ENCODE peak calls at places on chromosomes 11 and 22, in nine cellular contexts. S is transverse colon, H is upper lobe of left lung, N is ovary, F is A549, W is K562, R is stomach, L is sigmoid colon, Y is GM12878. U is an unnamed sample.

GRCh38 chr22:48489551-48490512 is 1337.8 kb downstream of the BRD1 start:
- DNase-seq in S (no peak), H (no peak), N (peak; percentile 62), F (peak; percentile 23), W (no peak), R (peak; percentile 23), L (peak; percentile 61), Y (no peak), U (no peak)

GRCh38 chr11:117057317-117057716 is 40.9 kb downstream of the SIK3 start:
- DNase-seq in S (no peak), H (no peak), N (no peak), F (no peak), W (no peak), R (no peak), L (no peak), Y (no peak), U (no peak)

GRCh38 chr22:17501679-17502285 is 61.5 kb upstream of the SLC25A18 start:
- DNase-seq in S (peak; percentile 9), H (no peak), N (no peak), F (peak; percentile 33), W (peak; percentile 51), R (no peak), L (no peak), Y (peak; percentile 57), U (peak; percentile 63)

GRCh38 chr11:91489989-91490388 is 734.6 kb upstream of the FAT3 start:
- DNase-seq in S (no peak), H (no peak), N (no peak), F (no peak), W (no peak), R (no peak), L (no peak), Y (no peak), U (no peak)

GRCh38 chr11:120778692-120779490 is 245.0 kb upstream of the TBCEL start:
- DNase-seq in S (no peak), H (no peak), N (no peak), F (no peak), W (no peak), R (no peak), L (no peak), Y (no peak), U (no peak)

GRCh38 chr22:17107547-17107810 is 13.7 kb downstream of the TMEM121B start:
- DNase-seq in S (no peak), H (no peak), N (no peak), F (no peak), W (no peak), R (no peak), L (no peak), Y (no peak), U (no peak)

GRCh38 chr11:40187092-40187403 is 1272.4 kb downstream of the LRRC4C start:
- DNase-seq in S (no peak), H (no peak), N (no peak), F (no peak), W (no peak), R (no peak), L (no peak), Y (no peak), U (no peak)

GRCh38 chr11:46290021-46290420 is 12.6 kb downstream of the CREB3L1 start:
- DNase-seq in S (no peak), H (no peak), N (peak; percentile 72), F (no peak), W (no peak), R (no peak), L (no peak), Y (no peak), U (no peak)

GRCh38 chr11:19954899-19955298 is 205.4 kb downstream of the DBX1 start:
- DNase-seq in S (no peak), H (no peak), N (no peak), F (no peak), W (no peak), R (no peak), L (no peak), Y (no peak), U (no peak)

GRCh38 chr11:120132645-120133185 is 5.2 kb downstream of the TRIM29 start:
- DNase-seq in S (peak; percentile 2), H (peak; percentile 2), N (no peak), F (no peak), W (no peak), R (no peak), L (no peak), Y (no peak), U (no peak)

GRCh38 chr11:65425105-65425970 is 2.7 kb downstream of the NEAT1 start:
- DNase-seq in S (peak; percentile 69), H (peak; percentile 61), N (peak; percentile 40), F (no peak), W (no peak), R (peak; percentile 60), L (peak; percentile 76), Y (no peak), U (no peak)

GRCh38 chr11:65425971-65426838 is 3.6 kb downstream of the NEAT1 start:
- DNase-seq in S (peak; percentile 60), H (peak; percentile 21), N (no peak), F (no peak), W (no peak), R (peak; percentile 40), L (peak; percentile 52), Y (no peak), U (no peak)

GRCh38 chr11:65428578-65429068 is 6.0 kb downstream of the NEAT1 start:
- DNase-seq in S (peak; percentile 73), H (peak; percentile 47), N (peak; percentile 58), F (no peak), W (no peak), R (peak; percentile 65), L (peak; percentile 75), Y (no peak), U (peak; percentile 29)

GRCh38 chr11:65427691-65428577 is 5.3 kb downstream of the NEAT1 start:
- DNase-seq in S (peak; percentile 69), H (peak; percentile 62), N (peak; percentile 53), F (no peak), W (no peak), R (peak; percentile 64), L (peak; percentile 70), Y (no peak), U (peak; percentile 48)

DNA sequence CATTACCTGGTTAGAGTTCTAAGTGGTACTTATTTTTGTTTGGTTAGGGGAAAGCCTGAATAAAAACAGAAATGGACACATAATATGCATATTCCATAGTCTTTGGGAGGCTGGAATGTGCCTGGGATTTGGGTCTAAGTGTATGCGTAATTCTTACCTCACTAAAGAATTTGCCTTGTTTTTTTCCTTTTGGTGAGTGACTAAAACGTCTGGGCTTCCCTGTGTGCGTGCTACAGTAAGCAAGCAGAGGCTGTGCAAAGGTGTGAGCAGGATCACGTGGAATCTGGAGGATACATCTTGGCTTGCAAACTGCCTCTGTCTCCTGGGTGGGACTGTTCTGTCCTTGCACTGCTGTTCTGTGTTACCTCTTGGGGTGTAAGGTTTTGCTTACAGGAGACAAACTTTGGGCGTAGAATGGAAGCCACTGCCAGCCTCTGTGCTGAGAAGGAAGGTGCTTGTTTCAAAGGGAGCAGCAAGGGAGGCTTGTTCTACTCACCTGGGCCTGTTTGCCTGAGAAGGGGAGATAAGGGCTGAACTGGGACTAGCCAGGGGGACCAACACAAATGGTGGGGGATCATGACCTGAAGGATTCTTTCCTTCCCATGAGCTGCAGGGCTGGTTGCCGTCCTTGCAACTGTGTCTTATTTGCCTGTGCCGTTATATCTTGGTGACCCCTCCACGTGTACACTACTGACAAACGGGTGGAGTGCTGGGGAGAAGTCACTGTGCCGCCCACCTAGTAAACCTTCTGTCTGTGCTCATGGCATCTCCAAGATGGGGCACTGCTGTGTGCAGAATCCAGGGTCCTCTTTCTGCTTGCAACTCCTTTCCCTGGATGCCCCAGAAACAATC is 4.5 kb downstream of the NEAT1 start:
- DNase-seq in S (peak; percentile 82), H (peak; percentile 38), N (peak; percentile 65), F (no peak), W (no peak), R (peak; percentile 75), L (peak; percentile 81), Y (no peak), U (peak; percentile 55)
- TF ChIP-seq POLR2A in S (peak; percentile 88), H (peak; percentile 41), N (peak; percentile 30), F (peak; percentile 62), W (peak; percentile 94), R (peak; percentile 78), L (peak; percentile 52), Y (peak; percentile 87), U (no peak)

DNA sequence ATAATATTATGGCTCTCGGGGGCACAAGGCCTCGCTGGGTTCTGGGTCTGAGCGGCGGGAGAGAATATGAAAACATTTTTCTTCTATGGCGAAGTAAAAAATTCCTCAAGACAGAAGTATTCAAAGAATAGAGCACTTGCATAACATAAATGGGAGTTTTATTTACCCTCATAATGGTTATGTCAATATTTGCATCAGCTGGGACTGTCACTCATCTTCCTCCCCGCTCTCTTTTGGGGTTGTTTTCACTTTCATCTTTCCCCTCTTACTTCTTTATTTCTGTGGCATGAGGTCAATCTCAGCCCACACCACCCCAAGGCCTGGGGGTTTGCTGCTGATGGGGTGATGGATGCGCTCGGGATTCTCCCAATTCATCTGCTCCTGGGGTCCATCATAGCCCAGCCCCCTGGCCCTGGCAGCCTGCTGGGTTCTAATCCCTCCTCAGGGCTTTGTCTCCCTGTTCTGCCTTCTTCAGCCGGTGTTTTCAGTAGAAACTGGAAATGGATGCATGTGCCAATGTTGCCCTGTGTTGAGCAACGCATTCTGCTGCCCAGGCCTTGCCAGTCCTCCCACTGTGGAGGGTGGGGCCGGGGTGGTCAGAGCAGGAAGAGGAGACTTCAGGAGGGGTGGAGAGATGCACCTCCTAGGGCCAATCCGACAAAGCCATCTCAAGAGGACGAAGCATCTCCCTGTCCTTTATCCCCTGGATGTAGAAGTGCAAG is 27.8 kb upstream of the ZBTB16 start:
- DNase-seq in S (no peak), H (no peak), N (no peak), F (no peak), W (no peak), R (no peak), L (no peak), Y (no peak), U (no peak)
- TF ChIP-seq EP300 in S (no peak), H (no peak), N (no peak), F (no peak), W (no peak), R (no peak), L (no peak), Y (no peak), U (no peak)

DNA sequence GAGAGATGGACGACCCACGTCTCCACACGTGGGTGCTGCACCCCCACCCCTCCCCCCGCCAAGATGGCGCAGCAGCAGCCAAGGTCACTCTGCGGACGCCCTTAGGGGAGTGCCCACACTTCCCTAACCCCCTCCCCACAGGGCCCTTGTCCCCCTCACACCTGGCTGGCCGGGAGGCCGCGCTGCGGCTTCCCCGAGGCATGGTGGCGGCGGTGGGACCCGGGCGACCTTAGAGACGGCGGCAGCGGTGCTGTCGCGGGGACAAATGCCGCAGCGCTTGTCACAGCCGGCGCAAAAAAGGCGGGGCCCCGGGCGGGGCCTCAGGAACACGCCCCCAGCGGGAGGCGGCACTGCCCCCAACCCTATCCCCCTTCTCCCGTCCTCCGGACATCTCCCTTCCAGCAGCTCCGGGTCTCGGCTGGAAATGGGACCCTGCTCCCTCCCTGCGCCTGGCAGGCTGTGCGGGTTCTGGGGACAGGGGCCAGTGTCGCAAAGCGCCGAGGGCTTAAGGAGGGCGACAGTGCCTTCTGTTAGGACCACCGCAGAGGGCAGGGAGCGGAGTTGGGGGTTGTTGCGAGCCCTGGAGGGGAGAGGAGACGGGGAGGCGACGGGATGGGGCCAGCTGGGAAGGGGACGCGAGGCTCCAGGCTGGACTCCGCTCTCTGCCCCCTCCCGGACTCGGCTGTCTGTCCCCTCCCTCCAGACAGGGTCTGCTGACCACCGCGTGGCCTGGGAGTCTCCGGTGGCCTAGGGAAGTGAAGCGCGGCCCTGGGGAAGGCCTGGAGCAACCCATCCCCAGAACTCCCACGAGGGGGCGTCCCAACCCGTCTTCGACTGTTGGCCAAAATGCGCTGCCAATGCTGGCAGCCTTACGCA is at the start of gene CHCHD10:
- DNase-seq in S (peak; percentile 90), H (peak; percentile 88), N (peak; percentile 90), F (peak; percentile 65), W (peak; percentile 84), R (peak; percentile 85), L (peak; percentile 92), Y (no peak), U (peak; percentile 60)
- TF ChIP-seq POLR2A in S (peak; percentile 94), H (peak; percentile 45), N (no peak), F (peak; percentile 52), W (peak; percentile 96), R (no peak), L (peak; percentile 65), Y (peak; percentile 89), U (peak; percentile 62)

GRCh38 chr11:5891216-5891800 is 1.7 kb upstream of the OR52E5 start:
- DNase-seq in S (no peak), H (no peak), N (no peak), F (peak; percentile 2), W (peak; percentile 11), R (no peak), L (no peak), Y (peak; percentile 0), U (no peak)
- TF ChIP-seq EP300 in S (no peak), H (no peak), N (no peak), F (no peak), W (no peak), R (no peak), L (no peak), Y (no peak), U (no peak)